ENCODE peak calls at places on chromosomes 5 and 9, in seven cellular contexts. H is RWPE1; S is iris pigment epithelial cell; N is fibroblast of the conjunctiva; R is stimulated activated CD4-positive, alpha-beta T cell treated with anti-CD3 and anti-CD28 coated beads, Interleukin-4, amount 100 ng/mL, for 24 hours; K is NCI-H1694 treated with DMSO at 0.1 percent for 48 hours; Y is NCI-H1048. V is an unnamed sample.

GRCh38 chr9:131348631-131349521 is 45.0 kb upstream of the PRRC2B start:
- DNase-seq in H (no peak), S (no peak), N (no peak), R (no peak), K (no peak), Y (no peak), V (no peak)

GRCh38 chr9:133252301-133252776 is 22.7 kb downstream of the ABO start:
- DNase-seq in H (peak), S (no peak), N (no peak), R (no peak), K (no peak), Y (no peak), V (no peak)

GRCh38 chr9:94018628-94019027 is 63.5 kb upstream of the BARX1 start:
- DNase-seq in H (no peak), S (peak), N (peak), R (no peak), K (no peak), Y (no peak), V (no peak)

GRCh38 chr9:124784503-124784902 is 7.6 kb downstream of the OLFML2A start:
- DNase-seq in H (no peak), S (peak), N (no peak), R (no peak), K (no peak), Y (no peak), V (no peak)

GRCh38 chr9:130343445-130343918 is 77.9 kb downstream of the HMCN2 start:
- DNase-seq in H (peak), S (no peak), N (no peak), R (peak), K (no peak), Y (no peak), V (peak)

GRCh38 chr9:112341741-112342140 is 8.3 kb upstream of the PTBP3 start:
- DNase-seq in H (peak), S (peak), N (no peak), R (no peak), K (no peak), Y (no peak), V (no peak)

GRCh38 chr9:133690111-133690561 is 48.0 kb downstream of the SARDH start:
- DNase-seq in H (peak), S (no peak), N (no peak), R (no peak), K (no peak), Y (no peak), V (no peak)

GRCh38 chr9:91040371-91041215 is 239.0 kb downstream of the SYK start:
- DNase-seq in H (no peak), S (no peak), N (no peak), R (no peak), K (no peak), Y (no peak), V (no peak)

GRCh38 chr5:1315709-1316587 is 21.1 kb upstream of the TERT start:
- DNase-seq in H (peak), S (no peak), N (no peak), R (peak), K (peak), Y (peak), V (peak)

GRCh38 chr5:140084466-140084865 is 29.4 kb upstream of the PURA start:
- DNase-seq in H (no peak), S (no peak), N (no peak), R (no peak), K (no peak), Y (peak), V (no peak)

GRCh38 chr9:137357166-137357565 is 55.1 kb upstream of the NRARP start:
- DNase-seq in H (no peak), S (no peak), N (no peak), R (no peak), K (no peak), Y (no peak), V (no peak)

GRCh38 chr5:73793911-73794310 is 167.9 kb downstream of the ARHGEF28 start:
- DNase-seq in H (no peak), S (peak), N (no peak), R (no peak), K (no peak), Y (no peak), V (no peak)

GRCh38 chr5:172886974-172887491 is 53.0 kb downstream of the ERGIC1 start:
- DNase-seq in H (peak), S (peak), N (peak), R (no peak), K (no peak), Y (no peak), V (no peak)

GRCh38 chr5:158777647-158778368 is 321.9 kb downstream of the EBF1 start:
- DNase-seq in H (no peak), S (peak), N (no peak), R (no peak), K (no peak), Y (no peak), V (no peak)

GRCh38 chr5:72106922-72107873 is at the start of gene MAP1B:
- DNase-seq in H (peak), S (peak), N (peak), R (no peak), K (peak), Y (peak), V (no peak)

GRCh38 chr9:34047864-34048729 is 590 bp downstream of the UBAP2 start:
- DNase-seq in H (peak), S (no peak), N (no peak), R (peak), K (peak), Y (no peak), V (peak)

GRCh38 chr9:125460346-125460745 is 198.7 kb downstream of the GAPVD1 start:
- DNase-seq in H (no peak), S (peak), N (no peak), R (no peak), K (no peak), Y (no peak), V (no peak)

GRCh38 chr5:27093296-27093695 is 54.9 kb upstream of the CDH9 start:
- DNase-seq in H (no peak), S (no peak), N (no peak), R (no peak), K (peak), Y (no peak), V (no peak)

GRCh38 chr9:93038918-93039317 is 19.6 kb upstream of the SUSD3 start:
- DNase-seq in H (no peak), S (no peak), N (no peak), R (no peak), K (no peak), Y (no peak), V (no peak)

GRCh38 chr5:28009526-28010025 is 971.2 kb upstream of the CDH9 start:
- DNase-seq in H (no peak), S (no peak), N (no peak), R (no peak), K (no peak), Y (no peak), V (no peak)

GRCh38 chr5:143019614-143020515 is 249.7 kb downstream of the ARHGAP26 start:
- DNase-seq in H (no peak), S (peak), N (no peak), R (no peak), K (peak), Y (no peak), V (no peak)

GRCh38 chr9:9924369-9924768 is 688.4 kb downstream of the PTPRD start:
- DNase-seq in H (no peak), S (peak), N (no peak), R (no peak), K (no peak), Y (no peak), V (no peak)

GRCh38 chr5:71860048-71860447 is 141.0 kb downstream of the CARTPT start:
- DNase-seq in H (no peak), S (no peak), N (no peak), R (no peak), K (no peak), Y (no peak), V (no peak)

GRCh38 chr9:88530051-88530450 is 4.9 kb upstream of the NXNL2 start:
- DNase-seq in H (no peak), S (peak), N (no peak), R (no peak), K (no peak), Y (no peak), V (no peak)

V was measured in activated CD8-positive, alpha-beta T cell treated with anti-CD3 and anti-CD28 coated beads, Interleukin-2, amount 10 ng/mL, durations not matched to agents 7 days and 5 days.